ENCODE peak calls at places on chromosomes 5 and 9, in seven cellular contexts. One of them, this sample, is unnamed.

GRCh38 chr5:104817127-104817526 is 1254.5 kb upstream of the NUDT12 start:
- DNase-seq in heart right ventricle: no peak
- DNase-seq in SJCRH30: no peak
- DNase-seq in astrocyte: no peak
- DNase-seq in OCI-LY7: no peak
- DNase-seq in GM12878: no peak
- DNase-seq in GM23338: no peak
- DNase-seq in this sample: no peak

GRCh38 chr9:127540664-127541041 is 71.4 kb upstream of the STXBP1 start:
- DNase-seq in heart right ventricle: no peak
- DNase-seq in SJCRH30: no peak
- DNase-seq in astrocyte: no peak
- DNase-seq in OCI-LY7: no peak
- DNase-seq in GM12878: no peak
- DNase-seq in GM23338: peak; percentile 60
- DNase-seq in this sample: no peak

GRCh38 chr5:5667136-5667554 is 244.7 kb downstream of the ICE1 start:
- DNase-seq in heart right ventricle: no peak
- DNase-seq in SJCRH30: no peak
- DNase-seq in astrocyte: no peak
- DNase-seq in OCI-LY7: no peak
- DNase-seq in GM12878: no peak
- DNase-seq in GM23338: no peak
- DNase-seq in this sample: no peak

GRCh38 chr5:137264041-137264440 is 235.1 kb downstream of the SPOCK1 start:
- DNase-seq in heart right ventricle: no peak
- DNase-seq in SJCRH30: no peak
- DNase-seq in astrocyte: peak; percentile 61
- DNase-seq in OCI-LY7: no peak
- DNase-seq in GM12878: no peak
- DNase-seq in GM23338: no peak
- DNase-seq in this sample: no peak

GRCh38 chr9:110659891-110660541 is 8.6 kb upstream of the MUSK start:
- DNase-seq in heart right ventricle: no peak
- DNase-seq in SJCRH30: no peak
- DNase-seq in astrocyte: peak; percentile 65
- DNase-seq in OCI-LY7: no peak
- DNase-seq in GM12878: no peak
- DNase-seq in GM23338: no peak
- DNase-seq in this sample: no peak

GRCh38 chr9:72332351-72332750 is 32.7 kb downstream of the ZFAND5 start:
- DNase-seq in heart right ventricle: no peak
- DNase-seq in SJCRH30: no peak
- DNase-seq in astrocyte: no peak
- DNase-seq in OCI-LY7: no peak
- DNase-seq in GM12878: no peak
- DNase-seq in GM23338: no peak
- DNase-seq in this sample: no peak

GRCh38 chr5:126448720-126449119 is 25.5 kb downstream of the GRAMD2B start:
- DNase-seq in heart right ventricle: no peak
- DNase-seq in SJCRH30: no peak
- DNase-seq in astrocyte: no peak
- DNase-seq in OCI-LY7: no peak
- DNase-seq in GM12878: no peak
- DNase-seq in GM23338: no peak
- DNase-seq in this sample: no peak

GRCh38 chr5:126263567-126264173 is 159.5 kb upstream of the GRAMD2B start:
- DNase-seq in heart right ventricle: no peak
- DNase-seq in SJCRH30: no peak
- DNase-seq in astrocyte: no peak
- DNase-seq in OCI-LY7: no peak
- DNase-seq in GM12878: no peak
- DNase-seq in GM23338: no peak
- DNase-seq in this sample: no peak

GRCh38 chr5:64789457-64789856 is 20.7 kb downstream of the CWC27 start:
- DNase-seq in heart right ventricle: no peak
- DNase-seq in SJCRH30: no peak
- DNase-seq in astrocyte: peak; percentile 31
- DNase-seq in OCI-LY7: no peak
- DNase-seq in GM12878: no peak
- DNase-seq in GM23338: no peak
- DNase-seq in this sample: no peak

GRCh38 chr9:84230355-84231136 is 110.0 kb downstream of the SLC28A3 start:
- DNase-seq in heart right ventricle: no peak
- DNase-seq in SJCRH30: peak; percentile 75
- DNase-seq in astrocyte: peak; percentile 25
- DNase-seq in OCI-LY7: no peak
- DNase-seq in GM12878: no peak
- DNase-seq in GM23338: no peak
- DNase-seq in this sample: no peak

GRCh38 chr9:80496901-80497565 is 925.3 kb downstream of the TLE4 start:
- DNase-seq in heart right ventricle: no peak
- DNase-seq in SJCRH30: peak; percentile 66
- DNase-seq in astrocyte: no peak
- DNase-seq in OCI-LY7: no peak
- DNase-seq in GM12878: no peak
- DNase-seq in GM23338: no peak
- DNase-seq in this sample: no peak

GRCh38 chr9:75552941-75553340 is 337.5 kb upstream of the PCSK5 start:
- DNase-seq in heart right ventricle: no peak
- DNase-seq in SJCRH30: no peak
- DNase-seq in astrocyte: peak; percentile 18
- DNase-seq in OCI-LY7: no peak
- DNase-seq in GM12878: no peak
- DNase-seq in GM23338: no peak
- DNase-seq in this sample: no peak

GRCh38 chr5:6365142-6365976 is 13.0 kb downstream of the MED10 start:
- DNase-seq in heart right ventricle: no peak
- DNase-seq in SJCRH30: no peak
- DNase-seq in astrocyte: peak; percentile 16
- DNase-seq in OCI-LY7: no peak
- DNase-seq in GM12878: no peak
- DNase-seq in GM23338: no peak
- DNase-seq in this sample: peak; percentile 35

GRCh38 chr9:96423985-96424336 is 5.8 kb upstream of the ZNF367 start:
- DNase-seq in heart right ventricle: no peak
- DNase-seq in SJCRH30: no peak
- DNase-seq in astrocyte: no peak
- DNase-seq in OCI-LY7: no peak
- DNase-seq in GM12878: no peak
- DNase-seq in GM23338: no peak
- DNase-seq in this sample: no peak

GRCh38 chr5:58460727-58461286 is 921 bp upstream of the PLK2 start:
- DNase-seq in heart right ventricle: peak; percentile 93
- DNase-seq in SJCRH30: peak; percentile 89
- DNase-seq in astrocyte: peak; percentile 64
- DNase-seq in OCI-LY7: peak; percentile 14
- DNase-seq in GM12878: peak; percentile 49
- DNase-seq in GM23338: peak; percentile 93
- DNase-seq in this sample: no peak

GRCh38 chr5:148998174-148998797 is 64.6 kb downstream of the SH3TC2 start:
- DNase-seq in heart right ventricle: peak; percentile 49
- DNase-seq in SJCRH30: peak; percentile 45
- DNase-seq in astrocyte: peak; percentile 33
- DNase-seq in OCI-LY7: peak; percentile 65
- DNase-seq in GM12878: no peak
- DNase-seq in GM23338: peak; percentile 85
- DNase-seq in this sample: peak; percentile 25

GRCh38 chr5:43422143-43422542 is 10.0 kb upstream of the CCL28 start:
- DNase-seq in heart right ventricle: no peak
- DNase-seq in SJCRH30: no peak
- DNase-seq in astrocyte: peak; percentile 93
- DNase-seq in OCI-LY7: no peak
- DNase-seq in GM12878: no peak
- DNase-seq in GM23338: no peak
- DNase-seq in this sample: no peak

GRCh38 chr5:72107874-72108199 is 562 bp downstream of the MAP1B start:
- DNase-seq in heart right ventricle: peak; percentile 14
- DNase-seq in SJCRH30: peak; percentile 31
- DNase-seq in astrocyte: no peak
- DNase-seq in OCI-LY7: no peak
- DNase-seq in GM12878: no peak
- DNase-seq in GM23338: peak; percentile 63
- DNase-seq in this sample: peak; percentile 50

GRCh38 chr5:145975361-145976066 is 39.1 kb downstream of the SH3RF2 start:
- DNase-seq in heart right ventricle: no peak
- DNase-seq in SJCRH30: peak; percentile 14
- DNase-seq in astrocyte: peak; percentile 95
- DNase-seq in OCI-LY7: no peak
- DNase-seq in GM12878: no peak
- DNase-seq in GM23338: no peak
- DNase-seq in this sample: peak; percentile 55

GRCh38 chr5:173020154-173020581 is 36.0 kb upstream of the CREBRF start:
- DNase-seq in heart right ventricle: no peak
- DNase-seq in SJCRH30: no peak
- DNase-seq in astrocyte: peak; percentile 20
- DNase-seq in OCI-LY7: no peak
- DNase-seq in GM12878: no peak
- DNase-seq in GM23338: no peak
- DNase-seq in this sample: no peak

GRCh38 chr5:145752947-145753346 is 82.2 kb downstream of the PRELID2 start:
- DNase-seq in heart right ventricle: no peak
- DNase-seq in SJCRH30: no peak
- DNase-seq in astrocyte: peak; percentile 55
- DNase-seq in OCI-LY7: no peak
- DNase-seq in GM12878: no peak
- DNase-seq in GM23338: no peak
- DNase-seq in this sample: no peak

GRCh38 chr5:140337880-140338279 is 8.5 kb downstream of the HBEGF start:
- DNase-seq in heart right ventricle: no peak
- DNase-seq in SJCRH30: no peak
- DNase-seq in astrocyte: no peak
- DNase-seq in OCI-LY7: no peak
- DNase-seq in GM12878: no peak
- DNase-seq in GM23338: no peak
- DNase-seq in this sample: no peak
- H3K27ac ChIP-seq in heart right ventricle: peak overlapping the region; percentile 95
- H3K27ac ChIP-seq in SJCRH30: no peak overlapping the region
- H3K27ac ChIP-seq in astrocyte: peak overlapping the region; percentile 19
- H3K27ac ChIP-seq in OCI-LY7: no peak overlapping the region
- H3K27ac ChIP-seq in GM12878: no peak overlapping the region
- H3K27ac ChIP-seq in GM23338: no peak overlapping the region
- H3K27ac ChIP-seq in this sample: no peak overlapping the region

DNA sequence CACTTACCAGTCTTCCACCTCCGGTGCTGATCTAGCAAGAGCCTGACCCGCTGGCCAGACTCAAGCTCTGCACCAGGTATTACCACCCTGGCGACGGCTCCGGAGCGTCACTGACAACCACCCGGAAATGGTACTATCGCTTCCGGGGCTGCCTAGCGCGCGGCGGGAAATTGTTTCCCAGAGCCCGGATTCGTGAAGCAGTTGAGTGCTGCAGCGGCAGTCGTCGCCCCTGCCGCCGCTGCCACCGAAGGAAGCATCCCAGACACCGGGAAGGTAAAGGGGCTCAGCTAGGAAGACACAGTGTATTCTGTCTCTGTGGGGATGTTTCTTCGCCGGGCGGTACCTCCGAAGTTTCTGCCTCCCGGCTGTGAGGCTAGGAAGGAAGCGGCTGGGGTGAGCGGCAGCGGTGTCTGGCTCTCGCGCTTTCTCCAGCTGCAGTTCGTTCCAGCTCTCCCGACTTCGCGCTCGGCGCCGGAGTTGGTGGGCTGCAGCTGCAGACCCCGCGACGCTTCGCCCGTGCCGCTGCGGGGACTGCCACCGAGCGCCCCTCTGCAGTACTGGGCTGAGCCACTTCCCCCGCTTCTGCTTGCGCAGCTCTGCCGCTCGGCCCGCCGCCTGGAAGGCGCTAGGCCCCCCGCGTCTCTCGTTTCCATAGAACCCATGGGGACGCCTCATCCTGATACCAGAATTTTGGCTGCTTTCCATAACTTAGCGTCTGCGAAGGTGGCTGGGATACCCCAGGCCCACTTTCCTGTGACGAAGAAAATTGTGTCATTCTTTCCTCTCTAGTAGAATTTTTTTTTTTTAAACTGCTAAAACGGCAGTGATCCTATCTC is at the start of the genes KIAA0825 and SLF1:
- DNase-seq in heart right ventricle: peak; percentile 85
- DNase-seq in SJCRH30: peak; percentile 91
- DNase-seq in astrocyte: peak; percentile 82
- DNase-seq in OCI-LY7: peak; percentile 89
- DNase-seq in GM12878: peak; percentile 39
- DNase-seq in GM23338: peak; percentile 97
- DNase-seq in this sample: peak; percentile 83
- H3K27ac ChIP-seq in heart right ventricle: peak within 1 kb of the TSS; percentile 79
- H3K27ac ChIP-seq in SJCRH30: peak within 1 kb of the TSS; percentile 75
- H3K27ac ChIP-seq in astrocyte: peak within 1 kb of the TSS; percentile 78
- H3K27ac ChIP-seq in OCI-LY7: peak within 1 kb of the TSS; percentile 62
- H3K27ac ChIP-seq in GM12878: peak within 1 kb of the TSS; percentile 45
- H3K27ac ChIP-seq in GM23338: peak within 1 kb of the TSS; percentile 75
- H3K27ac ChIP-seq in this sample: peak within 1 kb of the TSS; percentile 68

GRCh38 chr5:154783774-154784460 is 28.7 kb downstream of the LARP1 start:
- DNase-seq in heart right ventricle: peak; percentile 24
- DNase-seq in SJCRH30: no peak
- DNase-seq in astrocyte: peak; percentile 56
- DNase-seq in OCI-LY7: no peak
- DNase-seq in GM12878: peak; percentile 43
- DNase-seq in GM23338: no peak
- DNase-seq in this sample: no peak

GRCh38 chr5:154784856-154785255 is 29.7 kb downstream of the LARP1 start:
- DNase-seq in heart right ventricle: no peak
- DNase-seq in SJCRH30: no peak
- DNase-seq in astrocyte: no peak
- DNase-seq in OCI-LY7: no peak
- DNase-seq in GM12878: no peak
- DNase-seq in GM23338: no peak
- DNase-seq in this sample: no peak

GRCh38 chr5:154780128-154780527 is 25.0 kb downstream of the LARP1 start:
- DNase-seq in heart right ventricle: no peak
- DNase-seq in SJCRH30: no peak
- DNase-seq in astrocyte: no peak
- DNase-seq in OCI-LY7: no peak
- DNase-seq in GM12878: no peak
- DNase-seq in GM23338: no peak
- DNase-seq in this sample: no peak

GRCh38 chr5:154782812-154783592 is 27.8 kb downstream of the LARP1 start:
- DNase-seq in heart right ventricle: no peak
- DNase-seq in SJCRH30: peak; percentile 80
- DNase-seq in astrocyte: no peak
- DNase-seq in OCI-LY7: no peak
- DNase-seq in GM12878: no peak
- DNase-seq in GM23338: no peak
- DNase-seq in this sample: no peak

DNA sequence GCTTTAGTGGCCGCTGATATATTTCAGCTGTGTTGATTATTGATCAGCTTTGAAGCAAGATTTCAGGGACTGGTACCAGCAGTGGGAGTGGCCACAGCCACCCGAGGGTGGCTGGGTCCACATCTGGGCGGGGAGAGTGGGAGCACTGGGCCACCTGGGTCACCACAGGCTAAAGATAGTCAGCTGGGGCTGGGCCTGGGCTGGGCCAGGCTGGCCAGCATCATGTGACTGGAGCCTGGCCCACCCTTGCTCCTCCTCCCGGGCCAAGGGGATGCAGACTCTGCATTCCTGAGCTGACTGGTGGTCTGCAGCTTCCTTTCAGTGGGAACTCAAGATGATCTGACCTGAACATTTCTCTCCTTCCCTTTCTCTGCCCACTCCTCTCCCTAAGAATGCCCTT is 27.1 kb downstream of the LARP1 start:
- DNase-seq in heart right ventricle: peak; percentile 16
- DNase-seq in SJCRH30: peak; percentile 33
- DNase-seq in astrocyte: no peak
- DNase-seq in OCI-LY7: no peak
- DNase-seq in GM12878: no peak
- DNase-seq in GM23338: peak; percentile 48
- DNase-seq in this sample: no peak
- H3K27ac ChIP-seq in heart right ventricle: peak overlapping the region; percentile 79
- H3K27ac ChIP-seq in SJCRH30: peak overlapping the region; percentile 29
- H3K27ac ChIP-seq in astrocyte: no peak overlapping the region
- H3K27ac ChIP-seq in OCI-LY7: no peak overlapping the region
- H3K27ac ChIP-seq in GM12878: peak overlapping the region; percentile 45
- H3K27ac ChIP-seq in GM23338: peak overlapping the region; percentile 86
- H3K27ac ChIP-seq in this sample: no peak overlapping the region

GRCh38 chr5:52922384-52922783 is 66.8 kb upstream of the ITGA2 start:
- DNase-seq in heart right ventricle: no peak
- DNase-seq in SJCRH30: peak; percentile 78
- DNase-seq in astrocyte: peak; percentile 73
- DNase-seq in OCI-LY7: no peak
- DNase-seq in GM12878: no peak
- DNase-seq in GM23338: peak; percentile 54
- DNase-seq in this sample: no peak
- H3K27ac ChIP-seq in heart right ventricle: no peak overlapping the region
- H3K27ac ChIP-seq in SJCRH30: no peak overlapping the region
- H3K27ac ChIP-seq in astrocyte: no peak overlapping the region
- H3K27ac ChIP-seq in OCI-LY7: no peak overlapping the region
- H3K27ac ChIP-seq in GM12878: no peak overlapping the region
- H3K27ac ChIP-seq in GM23338: no peak overlapping the region
- H3K27ac ChIP-seq in this sample: no peak overlapping the region